ENCODE peak calls at places on chromosomes 1 and 21, in seven cellular contexts. One of them, this sample, is unnamed.

GRCh38 chr1:201825245-201825644 is 3.7 kb upstream of the IPO9 start:
- DNase-seq in prostate gland: no peak
- DNase-seq in stimulated activated CD8-positive, alpha-beta memory T cell treated with anti-CD3 and anti-CD28 coated beads, Interleukin-15, amount 100 ng/mL, for 1 hour: no peak
- DNase-seq in germinal center: no peak
- DNase-seq in cardiac septum: no peak
- DNase-seq in left lobe of liver: no peak
- DNase-seq in NCI-H1694: no peak
- DNase-seq in this sample: no peak

GRCh38 chr1:9439074-9439761 is 100.0 kb upstream of the SLC25A33 start:
- DNase-seq in NCI-H1694: no peak
- DNase-seq in prostate gland: no peak
- DNase-seq in stimulated activated CD8-positive, alpha-beta memory T cell treated with anti-CD3 and anti-CD28 coated beads, Interleukin-15, amount 100 ng/mL, for 1 hour: no peak
- DNase-seq in cardiac septum: no peak
- DNase-seq in left lobe of liver: peak
- DNase-seq in germinal center: no peak
- DNase-seq in this sample: no peak

GRCh38 chr1:105492941-105493340 is 1563.5 kb upstream of the PRMT6 start:
- DNase-seq in germinal center: no peak
- DNase-seq in prostate gland: no peak
- DNase-seq in NCI-H1694: no peak
- DNase-seq in left lobe of liver: no peak
- DNase-seq in cardiac septum: no peak
- DNase-seq in stimulated activated CD8-positive, alpha-beta memory T cell treated with anti-CD3 and anti-CD28 coated beads, Interleukin-15, amount 100 ng/mL, for 1 hour: no peak
- DNase-seq in this sample: no peak

GRCh38 chr21:21734088-21734487 is 735.9 kb downstream of the NCAM2 start:
- DNase-seq in NCI-H1694: no peak
- DNase-seq in prostate gland: no peak
- DNase-seq in left lobe of liver: no peak
- DNase-seq in cardiac septum: no peak
- DNase-seq in germinal center: no peak
- DNase-seq in stimulated activated CD8-positive, alpha-beta memory T cell treated with anti-CD3 and anti-CD28 coated beads, Interleukin-15, amount 100 ng/mL, for 1 hour: no peak
- DNase-seq in this sample: no peak

GRCh38 chr21:37555672-37556261 is 189.2 kb downstream of the DYRK1A start:
- DNase-seq in left lobe of liver: no peak
- DNase-seq in stimulated activated CD8-positive, alpha-beta memory T cell treated with anti-CD3 and anti-CD28 coated beads, Interleukin-15, amount 100 ng/mL, for 1 hour: no peak
- DNase-seq in cardiac septum: no peak
- DNase-seq in germinal center: no peak
- DNase-seq in NCI-H1694: no peak
- DNase-seq in prostate gland: no peak
- DNase-seq in this sample: no peak

GRCh38 chr1:47178020-47178419 is 11.8 kb downstream of the PDZK1IP1 start:
- DNase-seq in prostate gland: no peak
- DNase-seq in cardiac septum: peak
- DNase-seq in NCI-H1694: no peak
- DNase-seq in germinal center: no peak
- DNase-seq in stimulated activated CD8-positive, alpha-beta memory T cell treated with anti-CD3 and anti-CD28 coated beads, Interleukin-15, amount 100 ng/mL, for 1 hour: no peak
- DNase-seq in left lobe of liver: peak
- DNase-seq in this sample: no peak

GRCh38 chr1:23792151-23792945 is 1.4 kb downstream of the LYPLA2 start:
- DNase-seq in prostate gland: no peak
- DNase-seq in left lobe of liver: no peak
- DNase-seq in cardiac septum: no peak
- DNase-seq in NCI-H1694: no peak
- DNase-seq in germinal center: no peak
- DNase-seq in stimulated activated CD8-positive, alpha-beta memory T cell treated with anti-CD3 and anti-CD28 coated beads, Interleukin-15, amount 100 ng/mL, for 1 hour: no peak
- DNase-seq in this sample: peak

GRCh38 chr1:159089184-159089791 is 12.7 kb upstream of the AIM2 start:
- DNase-seq in left lobe of liver: no peak
- DNase-seq in stimulated activated CD8-positive, alpha-beta memory T cell treated with anti-CD3 and anti-CD28 coated beads, Interleukin-15, amount 100 ng/mL, for 1 hour: no peak
- DNase-seq in NCI-H1694: peak
- DNase-seq in germinal center: peak
- DNase-seq in prostate gland: no peak
- DNase-seq in cardiac septum: no peak
- DNase-seq in this sample: peak

GRCh38 chr1:4796161-4796998 is 142.0 kb downstream of the AJAP1 start:
- DNase-seq in left lobe of liver: peak
- DNase-seq in stimulated activated CD8-positive, alpha-beta memory T cell treated with anti-CD3 and anti-CD28 coated beads, Interleukin-15, amount 100 ng/mL, for 1 hour: no peak
- DNase-seq in cardiac septum: no peak
- DNase-seq in germinal center: peak
- DNase-seq in prostate gland: no peak
- DNase-seq in NCI-H1694: peak
- DNase-seq in this sample: no peak

GRCh38 chr1:181255270-181255929 is 166.9 kb downstream of the IER5 start:
- DNase-seq in left lobe of liver: peak
- DNase-seq in prostate gland: no peak
- DNase-seq in cardiac septum: no peak
- DNase-seq in germinal center: no peak
- DNase-seq in NCI-H1694: no peak
- DNase-seq in stimulated activated CD8-positive, alpha-beta memory T cell treated with anti-CD3 and anti-CD28 coated beads, Interleukin-15, amount 100 ng/mL, for 1 hour: no peak
- DNase-seq in this sample: no peak

GRCh38 chr1:167987174-167987573 is 50.3 kb upstream of the MPC2 start:
- DNase-seq in prostate gland: no peak
- DNase-seq in NCI-H1694: no peak
- DNase-seq in cardiac septum: no peak
- DNase-seq in left lobe of liver: no peak
- DNase-seq in stimulated activated CD8-positive, alpha-beta memory T cell treated with anti-CD3 and anti-CD28 coated beads, Interleukin-15, amount 100 ng/mL, for 1 hour: no peak
- DNase-seq in germinal center: no peak
- DNase-seq in this sample: no peak

GRCh38 chr1:41021526-41022308 is at the start of gene SLFNL1:
- DNase-seq in stimulated activated CD8-positive, alpha-beta memory T cell treated with anti-CD3 and anti-CD28 coated beads, Interleukin-15, amount 100 ng/mL, for 1 hour: no peak
- DNase-seq in NCI-H1694: no peak
- DNase-seq in germinal center: no peak
- DNase-seq in left lobe of liver: no peak
- DNase-seq in cardiac septum: no peak
- DNase-seq in prostate gland: no peak
- DNase-seq in this sample: no peak

GRCh38 chr1:15401391-15402055 is 8.2 kb upstream of the EFHD2 start:
- DNase-seq in left lobe of liver: no peak
- DNase-seq in cardiac septum: no peak
- DNase-seq in germinal center: no peak
- DNase-seq in stimulated activated CD8-positive, alpha-beta memory T cell treated with anti-CD3 and anti-CD28 coated beads, Interleukin-15, amount 100 ng/mL, for 1 hour: no peak
- DNase-seq in prostate gland: no peak
- DNase-seq in NCI-H1694: no peak
- DNase-seq in this sample: no peak

GRCh38 chr1:113542221-113542701 is 151.9 kb downstream of the MAGI3 start:
- DNase-seq in prostate gland: no peak
- DNase-seq in left lobe of liver: no peak
- DNase-seq in cardiac septum: no peak
- DNase-seq in NCI-H1694: no peak
- DNase-seq in germinal center: no peak
- DNase-seq in stimulated activated CD8-positive, alpha-beta memory T cell treated with anti-CD3 and anti-CD28 coated beads, Interleukin-15, amount 100 ng/mL, for 1 hour: no peak
- DNase-seq in this sample: no peak

GRCh38 chr1:50487725-50488124 is 64.5 kb upstream of the DMRTA2 start:
- DNase-seq in stimulated activated CD8-positive, alpha-beta memory T cell treated with anti-CD3 and anti-CD28 coated beads, Interleukin-15, amount 100 ng/mL, for 1 hour: no peak
- DNase-seq in prostate gland: no peak
- DNase-seq in germinal center: no peak
- DNase-seq in cardiac septum: no peak
- DNase-seq in left lobe of liver: no peak
- DNase-seq in NCI-H1694: no peak
- DNase-seq in this sample: no peak

GRCh38 chr1:14590781-14591180 is 7.7 kb upstream of the KAZN start:
- DNase-seq in cardiac septum: no peak
- DNase-seq in NCI-H1694: no peak
- DNase-seq in left lobe of liver: no peak
- DNase-seq in germinal center: no peak
- DNase-seq in stimulated activated CD8-positive, alpha-beta memory T cell treated with anti-CD3 and anti-CD28 coated beads, Interleukin-15, amount 100 ng/mL, for 1 hour: no peak
- DNase-seq in prostate gland: no peak
- DNase-seq in this sample: no peak

GRCh38 chr1:114828251-114828650 is 26.4 kb upstream of the SYCP1 start:
- DNase-seq in left lobe of liver: no peak
- DNase-seq in NCI-H1694: no peak
- DNase-seq in prostate gland: no peak
- DNase-seq in cardiac septum: no peak
- DNase-seq in germinal center: no peak
- DNase-seq in stimulated activated CD8-positive, alpha-beta memory T cell treated with anti-CD3 and anti-CD28 coated beads, Interleukin-15, amount 100 ng/mL, for 1 hour: no peak
- DNase-seq in this sample: no peak

GRCh38 chr1:59383963-59384362 is 87.1 kb downstream of the FGGY start:
- DNase-seq in stimulated activated CD8-positive, alpha-beta memory T cell treated with anti-CD3 and anti-CD28 coated beads, Interleukin-15, amount 100 ng/mL, for 1 hour: no peak
- DNase-seq in cardiac septum: no peak
- DNase-seq in left lobe of liver: no peak
- DNase-seq in germinal center: no peak
- DNase-seq in NCI-H1694: no peak
- DNase-seq in prostate gland: no peak
- DNase-seq in this sample: no peak

GRCh38 chr1:203769505-203770343 is 4.7 kb downstream of the LAX1 start:
- DNase-seq in left lobe of liver: peak
- DNase-seq in cardiac septum: no peak
- DNase-seq in germinal center: no peak
- DNase-seq in NCI-H1694: peak
- DNase-seq in stimulated activated CD8-positive, alpha-beta memory T cell treated with anti-CD3 and anti-CD28 coated beads, Interleukin-15, amount 100 ng/mL, for 1 hour: no peak
- DNase-seq in prostate gland: peak
- DNase-seq in this sample: peak

GRCh38 chr1:182682898-182683501 is 1.4 kb downstream of the RGS8 start:
- DNase-seq in prostate gland: no peak
- DNase-seq in germinal center: no peak
- DNase-seq in cardiac septum: no peak
- DNase-seq in left lobe of liver: no peak
- DNase-seq in NCI-H1694: no peak
- DNase-seq in stimulated activated CD8-positive, alpha-beta memory T cell treated with anti-CD3 and anti-CD28 coated beads, Interleukin-15, amount 100 ng/mL, for 1 hour: no peak
- DNase-seq in this sample: no peak

GRCh38 chr1:204889681-204890373 is 19.2 kb downstream of the NFASC start:
- DNase-seq in prostate gland: no peak
- DNase-seq in cardiac septum: no peak
- DNase-seq in germinal center: no peak
- DNase-seq in NCI-H1694: peak
- DNase-seq in left lobe of liver: no peak
- DNase-seq in stimulated activated CD8-positive, alpha-beta memory T cell treated with anti-CD3 and anti-CD28 coated beads, Interleukin-15, amount 100 ng/mL, for 1 hour: no peak
- DNase-seq in this sample: no peak